ENCODE peak calls at places on chromosomes 4 and X, in five cellular contexts. M, T, L, U and V are unnamed samples.

GRCh38 chr4:1939664-1940509 is 68.7 kb downstream of the NSD2 start:
- DNase-seq in M (peak; percentile 65), T (no peak), L (no peak), U (peak; percentile 94), V (peak; percentile 76)

GRCh38 chr4:143294310-143294709 is 42.4 kb upstream of the GAB1 start:
- DNase-seq in M (no peak), T (peak; percentile 84), L (no peak), U (peak; percentile 72), V (no peak)

GRCh38 chr4:163732473-163732872 is 238.0 kb downstream of the TMA16 start:
- DNase-seq in M (no peak), T (no peak), L (no peak), U (no peak), V (no peak)

GRCh38 chr4:111960241-111960667 is 185.0 kb upstream of the FAM241A start:
- DNase-seq in M (no peak), T (no peak), L (no peak), U (peak; percentile 74), V (peak; percentile 68)

GRCh38 chrX:115561605-115562491 is 874 bp downstream of the PLS3 start:
- DNase-seq in M (no peak), T (peak; percentile 82), L (peak; percentile 77), U (peak; percentile 34), V (no peak)

GRCh38 chr4:41426523-41426922 is 111.4 kb upstream of the LIMCH1 start:
- DNase-seq in M (no peak), T (no peak), L (no peak), U (no peak), V (no peak)

GRCh38 chrX:138014577-138014976 is 448.6 kb downstream of the ZIC3 start:
- DNase-seq in M (no peak), T (no peak), L (no peak), U (no peak), V (no peak)

GRCh38 chr4:98377626-98378025 is 116.4 kb downstream of the RAP1GDS1 start:
- DNase-seq in M (no peak), T (no peak), L (no peak), U (peak; percentile 71), V (peak; percentile 34)

GRCh38 chr4:90582087-90582486 is 454.9 kb downstream of the CCSER1 start:
- DNase-seq in M (no peak), T (no peak), L (no peak), U (no peak), V (no peak)

GRCh38 chr4:55184600-55185523 is 59.5 kb upstream of the KDR start:
- DNase-seq in M (peak; percentile 26), T (no peak), L (no peak), U (peak; percentile 89), V (no peak)

GRCh38 chrX:140292961-140293360 is 211.9 kb downstream of the SOX3 start:
- DNase-seq in M (no peak), T (no peak), L (no peak), U (no peak), V (no peak)

GRCh38 chr4:174096456-174096855 is 187.0 kb downstream of the FBXO8 start:
- DNase-seq in M (no peak), T (no peak), L (no peak), U (no peak), V (no peak)

GRCh38 chrX:105063743-105064142 is 156.8 kb downstream of the TEX13A start:
- DNase-seq in M (no peak), T (no peak), L (no peak), U (no peak), V (no peak)

GRCh38 chr4:129583868-129584267 is 487.9 kb downstream of the C4orf33 start:
- DNase-seq in M (no peak), T (peak; percentile 62), L (no peak), U (peak; percentile 81), V (no peak)

GRCh38 chr4:57614533-57614932 is 504.3 kb upstream of the IGFBP7 start:
- DNase-seq in M (no peak), T (no peak), L (no peak), U (no peak), V (no peak)

GRCh38 chr4:152266831-152267480 is 268.9 kb downstream of the FBXW7 start:
- DNase-seq in M (no peak), T (no peak), L (no peak), U (no peak), V (no peak)

GRCh38 chr4:87543835-87544461 is 14.8 kb upstream of the SPARCL1 start:
- DNase-seq in M (no peak), T (no peak), L (no peak), U (peak; percentile 78), V (peak; percentile 54)

GRCh38 chr4:140212171-140212570 is 58.2 kb upstream of the MAML3 start:
- DNase-seq in M (no peak), T (no peak), L (no peak), U (no peak), V (no peak)

GRCh38 chr4:144421056-144421455 is 224.9 kb upstream of the HHIP start:
- DNase-seq in M (no peak), T (no peak), L (no peak), U (no peak), V (no peak)

GRCh38 chrX:124555036-124555595 is 208.8 kb downstream of the SH2D1A start:
- DNase-seq in M (peak; percentile 39), T (no peak), L (no peak), U (peak; percentile 61), V (peak; percentile 89)

GRCh38 chr4:183142566-183143545 is 43.8 kb downstream of the WWC2 start:
- DNase-seq in M (no peak), T (no peak), L (no peak), U (peak; percentile 90), V (peak; percentile 68)

GRCh38 chrX:134548844-134549205 is 88.9 kb downstream of the HPRT1 start:
- DNase-seq in M (no peak), T (no peak), L (no peak), U (no peak), V (no peak)

GRCh38 chr4:73684097-73684496 is 56.3 kb upstream of the CXCL8 start:
- DNase-seq in M (no peak), T (no peak), L (no peak), U (no peak), V (no peak)

GRCh38 chrX:12770440-12770839 is 20.8 kb upstream of the PRPS2 start:
- DNase-seq in M (no peak), T (no peak), L (no peak), U (peak; percentile 41), V (peak; percentile 2)

GRCh38 chrX:15988661-15989603 is 134.3 kb upstream of the AP1S2 start:
- DNase-seq in M (peak; percentile 13), T (no peak), L (no peak), U (peak; percentile 85), V (peak; percentile 32)

GRCh38 chr4:7917669-7918068 is 22.0 kb downstream of the AFAP1 start:
- DNase-seq in M (no peak), T (peak; percentile 38), L (no peak), U (no peak), V (no peak)

GRCh38 chrX:48541140-48541814 is 1.8 kb downstream of the TBC1D25 start:
- DNase-seq in M (no peak), T (no peak), L (no peak), U (no peak), V (no peak)

GRCh38 chrX:48540480-48540879 is 966 bp downstream of the TBC1D25 start:
- DNase-seq in M (no peak), T (no peak), L (no peak), U (no peak), V (no peak)

GRCh38 chrX:48538641-48539344 is 721 bp upstream of the TBC1D25 start:
- DNase-seq in M (no peak), T (no peak), L (no peak), U (no peak), V (no peak)

GRCh38 chrX:48540015-48540350 is 469 bp downstream of the TBC1D25 start:
- DNase-seq in M (no peak), T (peak; percentile 76), L (no peak), U (peak; percentile 36), V (peak; percentile 1)

DNA sequence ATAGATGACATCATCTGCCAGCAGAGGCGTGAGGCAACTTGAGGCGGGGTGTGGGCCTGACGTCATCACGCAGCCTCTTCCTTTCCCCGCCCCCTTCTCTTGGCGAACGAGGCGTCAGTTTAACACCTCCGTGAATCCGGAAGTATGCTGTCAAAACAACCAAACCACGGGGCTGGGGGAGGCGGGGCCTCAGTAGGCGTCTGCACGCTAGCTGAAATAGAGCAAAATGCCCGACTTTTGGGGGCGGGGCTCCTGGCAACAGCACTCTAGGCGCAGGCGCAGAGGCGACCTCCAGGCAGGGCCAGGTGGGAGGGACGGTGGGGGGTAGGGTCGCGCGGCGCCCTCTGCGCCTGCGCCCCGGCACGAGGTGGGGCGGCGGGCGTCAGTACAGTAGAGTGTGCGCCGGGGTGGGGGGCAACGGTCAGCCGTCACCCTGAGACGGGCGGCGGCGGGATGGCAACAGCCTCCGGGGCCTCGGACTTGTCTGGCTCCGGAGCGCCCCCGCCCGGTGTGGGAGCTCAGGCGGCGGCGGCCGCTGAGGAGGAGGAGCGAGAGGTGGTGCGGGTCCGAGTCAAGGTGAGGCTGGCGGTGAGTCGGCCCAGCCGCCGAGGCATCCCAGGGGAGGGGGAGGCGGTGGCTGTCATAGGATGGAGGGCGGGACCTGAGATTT is at the start of gene TBC1D25:
- DNase-seq in M (peak; percentile 90), T (peak; percentile 96), L (peak; percentile 94), U (peak; percentile 96), V (peak; percentile 95)
- TF ChIP-seq CTCF in M (peak; percentile 37), T (no peak), L (peak; percentile 53), U (no peak), V (peak; percentile 70)

GRCh38 chr4:6265546-6265945 is 4.1 kb upstream of the WFS1 start:
- DNase-seq in M (no peak), T (no peak), L (no peak), U (no peak), V (no peak)
- TF ChIP-seq CTCF in M (no peak), T (no peak), L (no peak), U (no peak), V (no peak)

DNA sequence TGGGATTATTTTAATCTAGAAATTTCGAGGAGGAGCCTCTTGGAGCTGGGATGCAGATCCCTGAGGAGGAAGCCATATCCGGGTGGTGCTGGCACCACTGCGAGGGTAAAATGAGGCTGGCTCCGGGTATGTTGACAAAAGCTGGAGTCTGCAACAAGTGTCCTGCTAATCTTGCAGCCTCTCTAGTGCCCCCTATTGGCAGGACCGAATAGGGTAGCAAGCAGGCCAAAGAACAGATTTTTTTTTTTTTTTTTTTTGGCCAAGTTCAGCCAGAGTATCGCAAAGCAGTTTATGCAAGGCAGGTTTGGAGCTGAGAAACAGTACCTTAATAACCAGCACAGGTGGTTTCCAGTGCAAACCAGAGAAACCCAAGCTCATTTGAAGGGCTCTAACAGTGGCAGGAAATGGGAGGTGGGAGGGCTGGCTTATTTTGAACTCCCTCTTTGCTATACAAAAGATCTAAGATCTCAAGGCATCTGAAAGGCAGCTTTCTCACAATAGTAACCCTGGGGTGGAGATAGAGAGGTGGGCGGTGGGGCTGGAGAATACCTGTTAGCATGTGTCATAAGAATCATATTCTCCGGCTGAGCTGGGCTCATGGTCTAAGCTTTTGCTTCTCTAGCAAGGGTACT is 38.2 kb upstream of the OCIAD2 start:
- DNase-seq in M (no peak), T (no peak), L (no peak), U (no peak), V (no peak)
- TF ChIP-seq CTCF in M (peak; percentile 28), T (no peak), L (peak; percentile 57), U (peak; percentile 47), V (peak; percentile 67)

DNA sequence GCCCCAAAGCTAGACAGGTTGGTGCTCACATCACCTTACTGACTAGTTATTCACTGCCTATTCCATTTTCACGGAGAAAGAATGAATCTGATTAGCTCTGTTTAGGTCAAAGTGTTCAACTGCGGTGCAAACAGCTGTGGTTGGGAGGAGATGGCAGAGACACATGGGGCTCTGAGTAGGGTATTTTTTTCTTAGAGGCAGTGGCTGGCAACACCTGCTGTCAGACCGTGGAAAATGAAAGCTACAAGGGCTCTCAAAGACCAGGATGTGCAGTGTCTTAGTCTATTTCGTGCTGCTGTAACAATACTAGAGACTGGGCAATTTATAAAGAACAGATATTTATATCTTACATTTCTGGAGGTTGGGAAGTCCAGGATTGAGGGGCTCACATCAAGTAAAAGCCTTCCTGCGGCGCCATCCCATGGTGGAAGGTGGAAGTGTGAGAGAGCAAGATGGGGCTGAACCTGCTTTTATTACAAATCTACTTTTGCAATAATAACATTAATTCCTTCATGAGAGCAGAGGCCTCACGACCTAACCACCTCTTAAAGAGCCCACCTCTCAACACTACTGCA is 10.6 kb downstream of the NYX start:
- DNase-seq in M (no peak), T (no peak), L (no peak), U (no peak), V (no peak)
- TF ChIP-seq CTCF in M (no peak), T (no peak), L (no peak), U (peak; percentile 26), V (peak; percentile 52)